ENCODE peak calls at places on chromosome 4, in four cellular contexts. R is heart left ventricle, D is GM13977, K is RWPE1. S is an unnamed sample.

GRCh38 chr4:182555997-182556418 is 312.8 kb downstream of the TENM3 start:
- DNase-seq in K (peak; percentile 10), D (no peak), R (no peak), S (peak; percentile 66)

GRCh38 chr4:56907009-56907408 is 691 bp upstream of the REST start:
- DNase-seq in D (peak; percentile 31), K (peak; percentile 6), R (no peak), S (peak; percentile 83)

GRCh38 chr4:37188100-37188499 is 56.4 kb upstream of the NWD2 start:
- DNase-seq in D (no peak), R (no peak), K (no peak), S (peak; percentile 79)

GRCh38 chr4:138300616-138301015 is 58.5 kb upstream of the SLC7A11 start:
- DNase-seq in K (no peak), R (no peak), D (no peak), S (no peak)

GRCh38 chr4:128517739-128518510 is 230.3 kb upstream of the PGRMC2 start:
- DNase-seq in K (peak; percentile 84), R (peak; percentile 79), D (peak; percentile 76), S (peak; percentile 62)

GRCh38 chr4:7206385-7206784 is 14.0 kb downstream of the SORCS2 start:
- DNase-seq in D (no peak), R (peak; percentile 87), K (no peak), S (peak; percentile 65)

GRCh38 chr4:80713409-80713808 is 317.1 kb upstream of the BMP3 start:
- DNase-seq in K (no peak), D (no peak), R (no peak), S (no peak)

GRCh38 chr4:8101213-8101781 is 57.3 kb downstream of the ABLIM2 start:
- DNase-seq in R (no peak), D (no peak), K (peak; percentile 71), S (no peak)

GRCh38 chr4:11427201-11427996 is 1.3 kb downstream of the HS3ST1 start:
- DNase-seq in R (no peak), K (no peak), D (no peak), S (peak; percentile 75)

GRCh38 chr4:53981573-53981972 is 82.8 kb downstream of the CHIC2 start:
- DNase-seq in D (no peak), R (no peak), K (no peak), S (no peak)

DNA sequence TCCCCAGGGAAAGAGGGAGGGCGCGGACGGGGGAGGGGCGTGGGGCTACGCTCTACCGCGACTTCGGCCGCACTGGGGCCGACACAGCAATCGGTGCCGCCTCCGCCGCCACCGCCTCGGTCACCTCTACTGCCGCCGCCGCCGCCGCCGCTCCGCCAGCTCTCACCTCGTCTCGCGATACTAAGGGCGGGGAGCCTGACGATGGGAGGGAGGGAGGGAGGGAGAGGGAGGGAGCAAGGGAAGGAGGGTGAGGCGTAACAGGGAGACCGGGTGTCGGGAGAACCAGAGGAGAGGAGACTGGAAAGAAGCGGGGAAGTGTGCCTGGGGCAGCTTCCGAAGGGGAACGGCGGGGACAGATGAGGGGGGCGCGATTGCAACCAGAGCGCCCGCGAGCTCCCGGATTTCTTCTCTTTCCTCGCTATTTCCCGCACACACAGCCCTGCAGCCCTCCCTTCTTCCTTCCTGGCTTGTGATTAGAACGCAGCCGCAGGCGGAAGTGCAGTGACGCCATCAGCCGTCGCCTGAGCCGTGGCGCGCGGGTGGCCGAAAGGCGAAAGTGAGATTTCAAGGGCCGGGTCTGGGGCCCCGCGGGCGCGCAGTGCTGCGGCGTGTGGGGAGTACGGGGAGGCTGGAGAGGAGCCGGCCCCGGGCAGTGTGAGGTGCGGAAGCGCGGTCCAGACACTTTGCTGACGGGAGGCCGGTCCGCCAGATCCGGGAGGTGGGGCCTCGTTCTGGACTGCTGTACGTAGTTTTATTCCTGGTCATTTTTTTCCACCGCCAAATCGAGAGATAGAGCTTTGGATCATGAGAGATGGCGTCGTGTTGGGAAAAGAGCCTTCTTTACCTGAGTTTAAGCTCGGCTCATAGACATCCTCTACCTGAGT is at the start of gene ANKRD17:
- DNase-seq in K (peak; percentile 90), D (peak; percentile 89), R (peak; percentile 94), S (peak; percentile 97)
- TF ChIP-seq CTCF in K (peak; percentile 0), D (no peak), R (no peak), S (no peak)

DNA sequence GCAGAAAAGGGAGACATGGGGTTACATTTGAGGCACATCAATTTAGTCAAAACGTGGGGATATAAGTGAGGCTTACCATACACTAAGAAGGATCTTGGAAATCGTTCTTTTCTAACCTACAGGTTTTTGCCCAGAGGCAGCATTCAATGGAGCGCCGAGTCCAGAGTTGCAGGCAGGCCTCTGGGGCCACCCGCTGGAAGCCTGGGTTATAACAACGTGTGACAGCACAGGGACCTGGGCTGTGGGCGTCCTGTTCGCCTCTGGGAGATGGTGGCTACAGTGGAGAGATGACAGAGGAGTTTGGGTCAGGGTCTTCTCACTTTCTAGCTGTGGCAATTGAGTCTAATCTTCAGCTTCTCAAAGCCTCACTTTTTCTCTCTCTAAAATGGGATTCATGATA is 53.9 kb downstream of the ENPP6 start:
- DNase-seq in R (peak; percentile 65), D (no peak), K (peak; percentile 45), S (peak; percentile 92)
- TF ChIP-seq CTCF in R (peak; percentile 64), D (peak; percentile 37), K (peak; percentile 42), S (peak; percentile 92)

DNA sequence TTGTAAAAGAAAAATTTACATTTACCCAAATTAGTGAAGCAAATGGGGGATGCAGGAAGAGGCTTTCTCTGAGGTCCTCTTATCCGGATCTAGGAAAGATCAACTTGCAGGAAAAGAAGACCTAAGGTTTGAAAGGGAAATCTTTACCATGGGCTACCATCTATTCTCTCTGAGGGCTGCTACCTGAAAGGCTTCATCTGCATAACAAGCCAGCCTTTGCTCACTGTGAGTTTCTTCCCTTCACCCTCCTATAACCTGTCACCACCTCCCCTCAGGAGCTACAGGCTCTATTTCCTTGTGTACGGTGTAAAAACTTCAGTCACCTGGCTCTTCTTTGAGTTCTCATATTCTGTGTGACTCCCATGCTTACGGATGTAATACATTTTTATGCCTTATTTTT is 118.6 kb upstream of the BEND4 start:
- DNase-seq in R (no peak), D (no peak), K (no peak), S (no peak)
- TF ChIP-seq CTCF in R (no peak), D (no peak), K (no peak), S (no peak)

GRCh38 chr4:1813915-1814314 is 20.8 kb downstream of the FGFR3 start:
- DNase-seq in K (no peak), D (no peak), R (no peak), S (no peak)

GRCh38 chr4:1814453-1814852 is 21.4 kb downstream of the FGFR3 start:
- DNase-seq in K (no peak), R (no peak), D (no peak), S (no peak)

GRCh38 chr4:1815096-1815996 is 22.3 kb downstream of the FGFR3 start:
- DNase-seq in K (no peak), D (no peak), R (no peak), S (no peak)

GRCh38 chr4:1812720-1813119 is 19.6 kb downstream of the FGFR3 start:
- DNase-seq in K (no peak), D (no peak), R (no peak), S (no peak)

DNA sequence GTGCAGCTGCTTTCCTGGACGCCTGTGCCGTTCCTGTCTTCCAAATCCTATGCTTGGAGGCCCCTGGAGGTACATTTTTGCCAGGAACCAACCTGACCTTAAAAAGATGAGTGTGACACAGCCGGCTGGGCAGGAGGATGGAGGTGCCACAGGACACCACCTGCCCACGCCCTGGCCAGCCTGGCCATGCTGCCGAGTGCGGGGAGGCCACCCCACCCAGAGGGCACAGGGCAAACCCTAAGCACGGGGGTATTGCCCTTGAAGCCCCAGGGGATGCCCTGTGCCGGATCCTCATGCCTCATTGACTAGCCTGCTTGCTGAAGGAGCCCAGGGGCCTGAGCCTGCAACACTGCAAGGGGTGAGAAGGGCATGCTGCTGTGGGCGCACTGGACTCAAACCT is 20.1 kb downstream of the FGFR3 start:
- DNase-seq in K (no peak), R (no peak), D (no peak), S (no peak)
- TF ChIP-seq CTCF in K (no peak), R (no peak), D (no peak), S (no peak)

DNA sequence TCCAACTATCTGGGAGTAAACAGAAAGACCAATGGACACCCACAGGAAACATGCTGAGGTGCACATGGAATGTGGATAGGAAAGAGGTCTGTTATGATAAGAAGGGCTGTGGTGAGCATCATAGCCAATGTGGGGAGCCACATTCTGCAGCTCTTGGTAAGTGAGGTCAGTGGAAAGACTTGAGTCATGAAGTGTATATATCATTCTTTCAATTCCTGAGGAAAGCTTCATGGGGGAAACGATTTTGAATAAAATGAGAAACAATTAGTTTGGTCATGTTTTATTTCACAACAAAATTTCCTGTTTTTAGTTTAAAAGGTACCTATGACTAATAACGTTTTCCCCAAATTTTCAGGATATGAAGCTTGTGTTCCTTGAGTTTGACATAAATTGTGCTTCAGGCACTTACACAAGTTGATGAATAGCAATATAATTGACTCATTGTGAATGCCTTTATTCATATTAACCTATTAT is 41.4 kb upstream of the RASSF6 start:
- DNase-seq in K (peak; percentile 55), D (no peak), R (no peak), S (no peak)
- TF ChIP-seq CTCF in K (no peak), D (no peak), R (no peak), S (no peak)

S was measured in endodermal cell.